ENCODE peak calls at places on chromosome 6, in six cellular contexts. W, S, E, Y, X and V are unnamed samples.

GRCh38 chr6:124482071-124482491 is 480.2 kb upstream of the RNF217 start:
- DNase-seq in E (no peak), Y (no peak), X (peak), W (no peak), S (no peak), V (no peak)

GRCh38 chr6:30843611-30843998 is 40.7 kb upstream of the DDR1 start:
- DNase-seq in S (no peak), Y (no peak), X (no peak), W (no peak), E (no peak), V (no peak)

GRCh38 chr6:26454641-26455040 is 3.1 kb upstream of the BTN2A1 start:
- DNase-seq in X (peak), E (no peak), W (no peak), S (no peak), Y (no peak), V (peak)

GRCh38 chr6:108844135-108844534 is 4.1 kb upstream of the ARMC2 start:
- DNase-seq in X (no peak), E (no peak), W (no peak), Y (no peak), S (no peak), V (no peak)

GRCh38 chr6:5359413-5359812 is 98.1 kb downstream of the FARS2 start:
- DNase-seq in X (no peak), S (no peak), E (no peak), W (no peak), Y (no peak), V (no peak)

GRCh38 chr6:16704706-16705402 is 56.4 kb downstream of the ATXN1 start:
- DNase-seq in S (no peak), X (peak), Y (no peak), E (no peak), W (no peak), V (peak)

GRCh38 chr6:158662607-158663464 is 13.0 kb downstream of the SYTL3 start:
- DNase-seq in X (peak), S (peak), E (no peak), Y (no peak), W (no peak), V (peak)

GRCh38 chr6:66128238-66128637 is 421.2 kb upstream of the EYS start:
- DNase-seq in Y (no peak), S (no peak), E (no peak), X (no peak), W (no peak), V (no peak)

GRCh38 chr6:6610031-6610591 is 21.6 kb downstream of the LY86 start:
- DNase-seq in E (no peak), Y (no peak), W (no peak), X (no peak), S (no peak), V (no peak)

GRCh38 chr6:40710626-40711354 is 123.6 kb upstream of the LRFN2 start:
- DNase-seq in E (no peak), Y (no peak), W (no peak), S (no peak), X (no peak), V (no peak)

GRCh38 chr6:116883005-116883404 is 6.0 kb downstream of the RFX6 start:
- DNase-seq in S (no peak), E (no peak), W (no peak), X (no peak), Y (no peak), V (peak)

GRCh38 chr6:21947751-21948386 is 349.0 kb downstream of the PRL start:
- DNase-seq in W (no peak), X (peak), E (no peak), S (no peak), Y (no peak), V (peak)

GRCh38 chr6:137870744-137871247 is 3.7 kb downstream of the TNFAIP3 start:
- DNase-seq in S (no peak), X (no peak), E (no peak), W (peak), Y (no peak), V (peak)

GRCh38 chr6:122640377-122640776 is 30.2 kb downstream of the PKIB start:
- DNase-seq in S (no peak), E (no peak), Y (no peak), X (no peak), W (no peak), V (no peak)

GRCh38 chr6:46815130-46815529 is 21.9 kb downstream of the MEP1A start:
- DNase-seq in W (no peak), E (no peak), Y (no peak), S (no peak), X (peak), V (no peak)

GRCh38 chr6:55293116-55293515 is 34.2 kb upstream of the GFRAL start:
- DNase-seq in E (no peak), S (no peak), X (no peak), Y (no peak), W (peak), V (peak)

GRCh38 chr6:42100029-42100901 is 42.2 kb downstream of the C6orf132 start:
- DNase-seq in S (peak), E (no peak), Y (no peak), X (peak), W (peak), V (peak)

GRCh38 chr6:109304284-109305015 is 77.8 kb downstream of the CD164 start:
- DNase-seq in Y (no peak), E (no peak), X (peak), W (no peak), S (no peak), V (no peak)

GRCh38 chr6:56555438-56555872 is 87.2 kb downstream of the DST start:
- DNase-seq in X (peak), W (no peak), S (no peak), E (no peak), Y (no peak), V (peak)

GRCh38 chr6:35449287-35449881 is 2.8 kb upstream of the FANCE start:
- DNase-seq in E (no peak), S (no peak), Y (no peak), W (peak), X (peak), V (peak)

GRCh38 chr6:90072961-90073464 is 178.7 kb downstream of the GJA10 start:
- DNase-seq in S (no peak), X (no peak), Y (no peak), E (no peak), W (no peak), V (no peak)

GRCh38 chr6:65110031-65110430 is 597.0 kb downstream of the EYS start:
- DNase-seq in E (no peak), S (no peak), Y (no peak), W (no peak), X (no peak), V (no peak)

GRCh38 chr6:97870273-97870672 is 587.3 kb upstream of the MMS22L start:
- DNase-seq in X (no peak), S (no peak), Y (no peak), W (no peak), E (no peak), V (no peak)

GRCh38 chr6:139943391-139943790 is 568.9 kb upstream of the CITED2 start:
- DNase-seq in Y (no peak), E (no peak), X (peak), W (peak), S (no peak), V (peak)

GRCh38 chr6:56671651-56672461 is 29.2 kb upstream of the DST start:
- DNase-seq in Y (no peak), E (no peak), X (no peak), S (peak), W (no peak), V (peak)

GRCh38 chr6:164396071-164397047 is 913.0 kb downstream of the C6orf118 start:
- DNase-seq in Y (no peak), X (peak), W (no peak), E (no peak), S (no peak), V (peak)

GRCh38 chr6:111565316-111566221 is 40.1 kb downstream of the TRAF3IP2 start:
- DNase-seq in X (no peak), E (no peak), S (no peak), W (peak), Y (no peak), V (no peak)

GRCh38 chr6:117933471-117933870 is 26.4 kb downstream of the SLC35F1 start:
- DNase-seq in Y (no peak), S (no peak), X (no peak), E (no peak), W (no peak), V (no peak)

GRCh38 chr6:88494401-88495140 is 328.4 kb upstream of the CNR1 start:
- DNase-seq in S (no peak), E (no peak), W (no peak), X (no peak), Y (no peak), V (no peak)
- H3K4me3 ChIP-seq in S (no peak), E (no peak), W (no peak), X (no peak), Y (no peak), V (no peak)

GRCh38 chr6:894274-894673 is 201.3 kb upstream of the EXOC2 start:
- DNase-seq in S (no peak), E (no peak), X (no peak), W (no peak), Y (no peak), V (no peak)
- TF ChIP-seq CTCF in S (no peak), E (no peak), X (no peak), W (peak), Y (no peak), V (peak)

GRCh38 chr6:4356899-4357659 is 221.7 kb upstream of the ECI2 start:
- DNase-seq in Y (no peak), E (no peak), S (no peak), X (peak), W (no peak), V (no peak)

GRCh38 chr6:4360920-4361319 is 225.5 kb upstream of the ECI2 start:
- DNase-seq in Y (no peak), X (no peak), S (no peak), W (no peak), E (no peak), V (no peak)

GRCh38 chr6:4358414-4359107 is 223.2 kb upstream of the ECI2 start:
- DNase-seq in S (peak), W (peak), E (peak), X (peak), Y (peak), V (peak)

GRCh38 chr6:4362306-4362705 is 226.9 kb upstream of the ECI2 start:
- DNase-seq in E (no peak), X (no peak), W (no peak), Y (no peak), S (no peak), V (no peak)

DNA sequence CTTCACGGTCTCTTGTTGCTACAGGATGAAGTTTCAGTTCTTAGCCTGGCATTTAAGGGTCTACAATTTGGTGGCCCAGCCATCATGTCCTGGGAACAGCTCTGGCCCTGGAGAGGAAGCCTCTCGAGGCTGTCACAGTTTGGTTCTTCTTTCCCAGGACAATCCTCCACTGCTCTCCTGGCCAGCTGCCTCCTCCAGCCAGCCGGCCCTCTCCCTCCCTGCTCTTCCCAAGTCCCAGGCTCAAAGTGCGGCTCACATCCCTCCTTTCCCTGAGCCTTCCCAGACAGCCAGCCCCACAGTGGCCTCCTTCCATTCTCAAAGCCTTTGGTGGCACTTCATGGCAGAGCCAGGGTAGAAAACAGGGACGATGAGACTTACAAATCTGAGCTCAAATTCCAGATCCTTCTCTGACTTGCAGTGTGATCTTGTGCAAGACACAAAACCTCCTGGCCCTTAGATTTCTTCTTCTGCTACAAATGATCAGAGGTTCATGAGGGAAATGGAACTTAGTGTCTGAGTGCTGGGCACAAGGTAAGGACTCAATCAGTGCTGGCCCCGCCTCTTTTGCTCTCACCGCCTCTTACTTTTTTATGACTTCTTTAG is 223.8 kb upstream of the ECI2 start:
- DNase-seq in S (no peak), E (no peak), X (no peak), Y (no peak), W (no peak), V (peak)
- H3K4me3 ChIP-seq in S (no peak), E (peak), X (no peak), Y (no peak), W (no peak), V (peak)

GRCh38 chr6:13695217-13695616 is 16.4 kb downstream of the RANBP9 start:
- DNase-seq in Y (no peak), X (peak), E (no peak), W (no peak), S (no peak), V (no peak)
- TF ChIP-seq CTCF in Y (no peak), X (no peak), E (no peak), W (no peak), S (no peak), V (no peak)

GRCh38 chr6:101395345-101395744 is 1.8 kb downstream of the GRIK2 start:
- DNase-seq in W (no peak), X (no peak), E (no peak), Y (no peak), S (no peak), V (peak)
- H3K4me3 ChIP-seq in W (no peak), X (no peak), E (no peak), Y (no peak), S (no peak), V (peak)

DNA sequence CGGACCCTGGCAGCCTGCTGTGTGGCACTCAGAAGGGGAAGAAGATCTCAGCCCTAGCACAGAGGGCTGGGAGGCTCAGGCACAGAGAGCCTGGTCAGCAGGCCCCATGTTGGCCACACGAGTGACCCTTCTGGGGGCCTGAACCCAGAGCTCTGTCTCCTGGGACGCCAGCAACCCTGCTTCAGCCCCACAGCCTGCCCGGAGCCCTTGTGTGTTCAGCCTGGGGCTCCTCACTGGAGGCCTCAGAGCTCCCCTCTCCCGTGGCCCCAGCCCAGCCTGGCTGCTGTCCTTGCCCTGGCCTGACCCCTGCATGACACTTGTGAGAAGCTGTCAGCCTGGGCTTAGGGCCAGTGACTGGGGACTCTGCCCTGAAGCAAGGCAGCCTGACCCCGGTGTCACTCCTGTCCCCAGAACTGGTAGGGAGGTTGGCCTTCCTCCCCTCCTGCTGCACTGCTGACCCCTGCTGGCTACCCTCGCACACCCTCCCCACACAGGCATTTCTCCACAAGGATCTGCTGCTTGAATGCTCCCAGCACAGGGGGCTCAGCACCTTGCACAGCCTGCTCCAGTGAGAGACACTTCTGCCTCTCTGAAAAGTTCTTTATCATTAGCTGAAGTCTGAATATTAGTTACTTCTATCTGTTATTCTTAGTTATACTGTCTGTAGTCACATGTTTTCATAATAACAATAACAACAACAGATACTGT is 15.4 kb upstream of the IP6K3 start:
- DNase-seq in E (no peak), Y (peak), X (no peak), W (peak), S (peak), V (peak)
- TF ChIP-seq CTCF in E (peak), Y (peak), X (peak), W (peak), S (peak), V (peak)

DNA sequence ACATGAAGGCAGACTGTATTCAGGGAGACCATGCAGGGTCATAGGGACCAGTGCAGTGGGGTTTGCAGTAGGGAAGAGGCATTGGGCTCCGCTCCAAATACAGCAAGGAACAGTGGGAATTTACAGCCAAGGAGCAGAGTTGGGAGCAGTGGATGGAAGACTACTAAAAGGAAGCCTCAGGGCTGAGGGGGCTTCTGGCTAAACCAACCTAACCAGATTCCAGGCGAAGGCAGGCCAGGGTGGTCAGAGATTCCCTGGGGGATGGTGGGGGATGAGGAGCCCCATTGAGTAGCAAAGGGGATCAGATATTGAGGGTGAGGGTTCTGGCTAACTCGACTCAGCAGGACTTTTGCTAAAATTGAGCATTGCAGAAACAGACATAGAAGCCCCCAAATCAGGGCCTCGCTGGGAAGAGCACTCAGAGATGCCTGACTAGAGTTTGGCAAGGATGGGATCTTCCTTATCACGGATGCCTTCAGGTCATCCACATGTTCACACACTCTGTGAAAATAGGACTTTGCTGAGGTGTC is 172.0 kb downstream of the ZDHHC14 start:
- DNase-seq in W (no peak), E (no peak), X (no peak), S (no peak), Y (no peak), V (no peak)
- H3K4me3 ChIP-seq in W (no peak), E (no peak), X (no peak), S (no peak), Y (no peak), V (no peak)